ENCODE peak calls at places on chromosomes 4 and X, in six cellular contexts. One of them, this sample, is unnamed.

GRCh38 chr4:179817317-179817716 is 2375.1 kb upstream of the AGA start:
- DNase-seq in BE2C: no peak
- DNase-seq in upper lobe of left lung: no peak
- DNase-seq in thyroid gland: no peak
- DNase-seq in upper lobe of right lung: no peak
- DNase-seq in right lobe of liver: no peak
- DNase-seq in this sample: no peak

GRCh38 chr4:186260504-186261448 is 5.2 kb upstream of the F11 start:
- DNase-seq in BE2C: no peak
- DNase-seq in upper lobe of left lung: peak; percentile 22
- DNase-seq in thyroid gland: no peak
- DNase-seq in upper lobe of right lung: no peak
- DNase-seq in right lobe of liver: peak; percentile 83
- DNase-seq in this sample: no peak

GRCh38 chr4:118743867-118744266 is 58.7 kb downstream of the METTL14 start:
- DNase-seq in BE2C: no peak
- DNase-seq in upper lobe of left lung: no peak
- DNase-seq in thyroid gland: no peak
- DNase-seq in upper lobe of right lung: no peak
- DNase-seq in right lobe of liver: no peak
- DNase-seq in this sample: no peak

GRCh38 chr4:184100297-184100885 is 117.3 kb downstream of the ENPP6 start:
- DNase-seq in BE2C: peak; percentile 69
- DNase-seq in upper lobe of left lung: peak; percentile 89
- DNase-seq in thyroid gland: peak; percentile 47
- DNase-seq in upper lobe of right lung: peak; percentile 88
- DNase-seq in right lobe of liver: peak; percentile 52
- DNase-seq in this sample: no peak

GRCh38 chr4:141913928-141914327 is 277.5 kb downstream of the IL15 start:
- DNase-seq in BE2C: peak; percentile 13
- DNase-seq in upper lobe of left lung: no peak
- DNase-seq in thyroid gland: no peak
- DNase-seq in upper lobe of right lung: no peak
- DNase-seq in right lobe of liver: no peak
- DNase-seq in this sample: no peak

GRCh38 chr4:167622481-167623240 is 388.4 kb upstream of the SPOCK3 start:
- DNase-seq in BE2C: peak; percentile 82
- DNase-seq in upper lobe of left lung: no peak
- DNase-seq in thyroid gland: peak; percentile 15
- DNase-seq in upper lobe of right lung: peak; percentile 72
- DNase-seq in right lobe of liver: peak; percentile 57
- DNase-seq in this sample: no peak

GRCh38 chrX:11470231-11470630 is 177.0 kb downstream of the AMELX start:
- DNase-seq in BE2C: no peak
- DNase-seq in upper lobe of left lung: no peak
- DNase-seq in thyroid gland: peak; percentile 25
- DNase-seq in upper lobe of right lung: no peak
- DNase-seq in right lobe of liver: no peak
- DNase-seq in this sample: no peak

GRCh38 chr4:168848112-168848511 is 161.9 kb downstream of the CBR4 start:
- DNase-seq in BE2C: peak; percentile 45
- DNase-seq in upper lobe of left lung: no peak
- DNase-seq in thyroid gland: peak; percentile 23
- DNase-seq in upper lobe of right lung: no peak
- DNase-seq in right lobe of liver: peak; percentile 30
- DNase-seq in this sample: peak; percentile 73

GRCh38 chr4:37439809-37440518 is 195.4 kb downstream of the NWD2 start:
- DNase-seq in BE2C: no peak
- DNase-seq in upper lobe of left lung: no peak
- DNase-seq in thyroid gland: no peak
- DNase-seq in upper lobe of right lung: no peak
- DNase-seq in right lobe of liver: no peak
- DNase-seq in this sample: no peak

GRCh38 chr4:7120341-7120740 is 52.5 kb upstream of the GRPEL1 start:
- DNase-seq in BE2C: peak; percentile 45
- DNase-seq in upper lobe of left lung: no peak
- DNase-seq in thyroid gland: no peak
- DNase-seq in upper lobe of right lung: no peak
- DNase-seq in right lobe of liver: no peak
- DNase-seq in this sample: no peak

GRCh38 chrX:373641-374471 is 12.9 kb downstream of the PPP2R3B start:
- DNase-seq in BE2C: no peak
- DNase-seq in upper lobe of left lung: peak; percentile 85
- DNase-seq in thyroid gland: peak; percentile 44
- DNase-seq in upper lobe of right lung: no peak
- DNase-seq in right lobe of liver: no peak
- DNase-seq in this sample: no peak

GRCh38 chrX:70762285-70762684 is 146.2 kb downstream of the TEX11 start:
- DNase-seq in BE2C: no peak
- DNase-seq in upper lobe of left lung: no peak
- DNase-seq in thyroid gland: no peak
- DNase-seq in upper lobe of right lung: no peak
- DNase-seq in right lobe of liver: no peak
- DNase-seq in this sample: no peak

GRCh38 chr4:13891544-13891939 is 264.0 kb upstream of the BOD1L1 start:
- DNase-seq in BE2C: no peak
- DNase-seq in upper lobe of left lung: no peak
- DNase-seq in thyroid gland: no peak
- DNase-seq in upper lobe of right lung: no peak
- DNase-seq in right lobe of liver: no peak
- DNase-seq in this sample: no peak

GRCh38 chr4:108166441-108167315 is 2.1 kb downstream of the LEF1 start:
- DNase-seq in BE2C: peak; percentile 30
- DNase-seq in upper lobe of left lung: peak; percentile 83
- DNase-seq in thyroid gland: peak; percentile 28
- DNase-seq in upper lobe of right lung: no peak
- DNase-seq in right lobe of liver: no peak
- DNase-seq in this sample: no peak

GRCh38 chrX:8971116-8971515 is 62.8 kb downstream of the FAM9B start:
- DNase-seq in BE2C: no peak
- DNase-seq in upper lobe of left lung: no peak
- DNase-seq in thyroid gland: no peak
- DNase-seq in upper lobe of right lung: no peak
- DNase-seq in right lobe of liver: no peak
- DNase-seq in this sample: no peak

GRCh38 chr4:37664696-37665095 is 21.5 kb downstream of the RELL1 start:
- DNase-seq in BE2C: no peak
- DNase-seq in upper lobe of left lung: no peak
- DNase-seq in thyroid gland: no peak
- DNase-seq in upper lobe of right lung: no peak
- DNase-seq in right lobe of liver: no peak
- DNase-seq in this sample: no peak

GRCh38 chr4:183834252-183834651 is 70.9 kb upstream of the STOX2 start:
- DNase-seq in BE2C: no peak
- DNase-seq in upper lobe of left lung: no peak
- DNase-seq in thyroid gland: peak; percentile 42
- DNase-seq in upper lobe of right lung: no peak
- DNase-seq in right lobe of liver: no peak
- DNase-seq in this sample: no peak

GRCh38 chr4:23788460-23788859 is 101.4 kb downstream of the PPARGC1A start:
- DNase-seq in BE2C: no peak
- DNase-seq in upper lobe of left lung: no peak
- DNase-seq in thyroid gland: no peak
- DNase-seq in upper lobe of right lung: no peak
- DNase-seq in right lobe of liver: peak; percentile 29
- DNase-seq in this sample: no peak

GRCh38 chrX:80876877-80877276 is 67.2 kb upstream of the BRWD3 start:
- DNase-seq in BE2C: no peak
- DNase-seq in upper lobe of left lung: no peak
- DNase-seq in thyroid gland: no peak
- DNase-seq in upper lobe of right lung: no peak
- DNase-seq in right lobe of liver: no peak
- DNase-seq in this sample: no peak

GRCh38 chrX:20527458-20528099 is 260.9 kb upstream of the RPS6KA3 start:
- DNase-seq in BE2C: peak; percentile 46
- DNase-seq in upper lobe of left lung: no peak
- DNase-seq in thyroid gland: peak; percentile 32
- DNase-seq in upper lobe of right lung: no peak
- DNase-seq in right lobe of liver: peak; percentile 18
- DNase-seq in this sample: no peak

GRCh38 chrX:13432376-13432775 is 112.5 kb upstream of the ATXN3L start:
- DNase-seq in BE2C: no peak
- DNase-seq in upper lobe of left lung: no peak
- DNase-seq in thyroid gland: peak; percentile 29
- DNase-seq in upper lobe of right lung: no peak
- DNase-seq in right lobe of liver: no peak
- DNase-seq in this sample: peak; percentile 86

GRCh38 chr4:37130465-37130864 is 114.1 kb upstream of the NWD2 start:
- DNase-seq in BE2C: no peak
- DNase-seq in upper lobe of left lung: no peak
- DNase-seq in thyroid gland: no peak
- DNase-seq in upper lobe of right lung: no peak
- DNase-seq in right lobe of liver: no peak
- DNase-seq in this sample: no peak

GRCh38 chr4:122831515-122832196 is 5.0 kb downstream of the FGF2 start:
- DNase-seq in BE2C: no peak
- DNase-seq in upper lobe of left lung: no peak
- DNase-seq in thyroid gland: no peak
- DNase-seq in upper lobe of right lung: no peak
- DNase-seq in right lobe of liver: no peak
- DNase-seq in this sample: no peak

GRCh38 chr4:122836941-122837340 is 10.3 kb downstream of the FGF2 start:
- DNase-seq in BE2C: no peak
- DNase-seq in upper lobe of left lung: no peak
- DNase-seq in thyroid gland: no peak
- DNase-seq in upper lobe of right lung: no peak
- DNase-seq in right lobe of liver: no peak
- DNase-seq in this sample: no peak

GRCh38 chr4:122832732-122833131 is 6.1 kb downstream of the FGF2 start:
- DNase-seq in BE2C: no peak
- DNase-seq in upper lobe of left lung: no peak
- DNase-seq in thyroid gland: no peak
- DNase-seq in upper lobe of right lung: no peak
- DNase-seq in right lobe of liver: no peak
- DNase-seq in this sample: no peak

GRCh38 chr4:122830392-122831095 is 3.9 kb downstream of the FGF2 start:
- DNase-seq in BE2C: no peak
- DNase-seq in upper lobe of left lung: no peak
- DNase-seq in thyroid gland: no peak
- DNase-seq in upper lobe of right lung: no peak
- DNase-seq in right lobe of liver: no peak
- DNase-seq in this sample: peak; percentile 71

GRCh38 chr4:122833999-122834398 is 7.4 kb downstream of the FGF2 start:
- DNase-seq in BE2C: no peak
- DNase-seq in upper lobe of left lung: no peak
- DNase-seq in thyroid gland: no peak
- DNase-seq in upper lobe of right lung: no peak
- DNase-seq in right lobe of liver: no peak
- DNase-seq in this sample: no peak
- H3K36me3 ChIP-seq in BE2C: no peaks in the 10 kb centered on the region
- H3K36me3 ChIP-seq in upper lobe of left lung: no peaks in the 10 kb centered on the region
- H3K36me3 ChIP-seq in thyroid gland: no peaks in the 10 kb centered on the region
- H3K36me3 ChIP-seq in upper lobe of right lung: no peaks in the 10 kb centered on the region
- H3K36me3 ChIP-seq in right lobe of liver: no peaks in the 10 kb centered on the region
- H3K36me3 ChIP-seq in this sample: no peaks in the 10 kb centered on the region

GRCh38 chrX:129755779-129756650 is 17.2 kb downstream of the XPNPEP2 start:
- DNase-seq in BE2C: no peak
- DNase-seq in upper lobe of left lung: no peak
- DNase-seq in thyroid gland: no peak
- DNase-seq in upper lobe of right lung: no peak
- DNase-seq in right lobe of liver: no peak
- DNase-seq in this sample: no peak
- H3K36me3 ChIP-seq in BE2C: no peaks in the 10 kb centered on the region
- H3K36me3 ChIP-seq in upper lobe of left lung: no peaks in the 10 kb centered on the region
- H3K36me3 ChIP-seq in thyroid gland: no peaks in the 10 kb centered on the region
- H3K36me3 ChIP-seq in upper lobe of right lung: no peaks in the 10 kb centered on the region
- H3K36me3 ChIP-seq in right lobe of liver: no peaks in the 10 kb centered on the region
- H3K36me3 ChIP-seq in this sample: no peaks in the 10 kb centered on the region

DNA sequence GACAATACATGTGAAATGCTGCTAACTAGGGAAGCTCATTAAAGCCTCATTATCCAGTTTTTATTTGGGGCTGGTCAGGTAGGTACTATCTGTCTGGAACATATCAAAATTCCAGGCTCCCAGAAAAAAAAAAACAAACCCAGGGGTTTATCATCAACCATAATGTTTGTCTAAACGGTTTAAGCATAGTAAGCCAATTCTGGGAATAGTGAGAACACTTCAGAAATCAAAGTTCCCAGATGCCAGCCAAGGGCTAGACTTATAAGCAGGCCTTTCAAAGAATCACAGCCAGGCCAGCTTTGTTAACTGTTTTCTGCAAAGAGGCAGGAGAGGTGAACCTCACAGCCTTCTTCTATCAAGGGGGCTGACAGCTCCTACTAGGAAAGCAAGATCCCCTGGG is 8.1 kb downstream of the IDS start:
- DNase-seq in BE2C: no peak
- DNase-seq in upper lobe of left lung: no peak
- DNase-seq in thyroid gland: no peak
- DNase-seq in upper lobe of right lung: no peak
- DNase-seq in right lobe of liver: no peak
- DNase-seq in this sample: no peak
- H3K36me3 ChIP-seq in BE2C: peaks cover 54% of the 10 kb centered on the region
- H3K36me3 ChIP-seq in upper lobe of left lung: peaks cover 7% of the 10 kb centered on the region
- H3K36me3 ChIP-seq in thyroid gland: peaks cover 26% of the 10 kb centered on the region
- H3K36me3 ChIP-seq in upper lobe of right lung: peaks cover 79% of the 10 kb centered on the region
- H3K36me3 ChIP-seq in right lobe of liver: no peaks in the 10 kb centered on the region
- H3K36me3 ChIP-seq in this sample: peaks cover 20% of the 10 kb centered on the region

GRCh38 chr4:1378559-1379231 is 27.5 kb downstream of the NKX1-1 start:
- DNase-seq in BE2C: peak; percentile 7
- DNase-seq in upper lobe of left lung: peak; percentile 70
- DNase-seq in thyroid gland: no peak
- DNase-seq in upper lobe of right lung: peak; percentile 61
- DNase-seq in right lobe of liver: peak; percentile 15
- DNase-seq in this sample: peak; percentile 62

GRCh38 chr4:1376391-1376840 is 29.4 kb downstream of the UVSSA start:
- DNase-seq in BE2C: peak; percentile 12
- DNase-seq in upper lobe of left lung: no peak
- DNase-seq in thyroid gland: no peak
- DNase-seq in upper lobe of right lung: peak; percentile 56
- DNase-seq in right lobe of liver: no peak
- DNase-seq in this sample: peak; percentile 45

GRCh38 chr4:1379351-1379781 is 26.9 kb downstream of the NKX1-1 start:
- DNase-seq in BE2C: peak; percentile 8
- DNase-seq in upper lobe of left lung: no peak
- DNase-seq in thyroid gland: no peak
- DNase-seq in upper lobe of right lung: peak; percentile 63
- DNase-seq in right lobe of liver: peak; percentile 17
- DNase-seq in this sample: peak; percentile 37

GRCh38 chr4:1376841-1377605 is 29.2 kb downstream of the NKX1-1 start:
- DNase-seq in BE2C: peak; percentile 8
- DNase-seq in upper lobe of left lung: peak; percentile 69
- DNase-seq in thyroid gland: no peak
- DNase-seq in upper lobe of right lung: peak; percentile 56
- DNase-seq in right lobe of liver: peak; percentile 15
- DNase-seq in this sample: peak; percentile 55

DNA sequence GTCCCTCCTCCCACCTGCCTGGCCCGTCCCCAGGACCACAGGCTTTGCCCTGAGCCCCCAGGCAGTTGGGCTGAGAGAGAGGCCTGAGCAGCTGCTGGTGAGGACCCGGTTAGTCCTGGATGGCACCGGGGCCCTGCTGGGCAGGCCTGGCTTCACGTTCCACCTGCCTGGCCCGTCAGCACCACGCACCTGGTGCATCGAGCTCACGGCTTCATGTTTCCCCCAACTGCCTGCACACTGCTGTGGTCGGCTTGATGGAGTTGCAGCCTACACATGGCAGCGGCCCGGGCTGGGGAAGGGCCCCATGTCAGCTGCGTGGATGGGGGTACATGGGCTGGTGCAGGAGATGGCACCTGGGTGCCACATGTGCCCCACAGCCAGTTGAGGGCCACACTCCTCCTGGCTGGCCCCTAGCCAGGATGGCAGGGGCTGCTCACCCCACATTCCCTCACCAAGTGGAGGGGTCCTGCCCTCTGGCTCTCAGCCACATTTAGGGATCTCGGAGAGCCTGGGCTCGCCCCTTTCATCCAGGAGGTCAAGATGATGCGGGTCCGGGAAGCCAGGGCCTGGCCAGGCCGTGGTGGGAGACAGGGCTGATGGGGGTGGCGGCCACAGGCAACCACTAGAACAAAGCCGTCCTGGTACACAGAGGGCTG is 28.5 kb downstream of the NKX1-1 start:
- DNase-seq in BE2C: peak; percentile 4
- DNase-seq in upper lobe of left lung: peak; percentile 66
- DNase-seq in thyroid gland: no peak
- DNase-seq in upper lobe of right lung: peak; percentile 59
- DNase-seq in right lobe of liver: peak; percentile 13
- DNase-seq in this sample: peak; percentile 61
- H3K36me3 ChIP-seq in BE2C: no peaks in the 10 kb centered on the region
- H3K36me3 ChIP-seq in upper lobe of left lung: peaks cover 26% of the 10 kb centered on the region
- H3K36me3 ChIP-seq in thyroid gland: peaks cover 7% of the 10 kb centered on the region
- H3K36me3 ChIP-seq in upper lobe of right lung: peaks cover 25% of the 10 kb centered on the region
- H3K36me3 ChIP-seq in right lobe of liver: no peaks in the 10 kb centered on the region
- H3K36me3 ChIP-seq in this sample: peaks cover 8% of the 10 kb centered on the region

This sample was measured in sigmoid colon.